ENCODE peak calls at places on chromosome 6, in four cellular contexts. Q is cardiac muscle cell, T is fibroblast of lung, C is tibial artery. U is an unnamed sample. For H3K4me1, the result is how much of the 10 kb centered on the place peaks cover.

GRCh38 chr6:56555438-56555872 is 87.2 kb downstream of the DST start:
- DNase-seq in Q (peak), T (peak), C (no peak), U (no peak)

GRCh38 chr6:136333824-136334464 is 44.3 kb upstream of the BCLAF1 start:
- DNase-seq in Q (no peak), T (no peak), C (no peak), U (no peak)

GRCh38 chr6:53042112-53042511 is 23.1 kb upstream of the FBXO9 start:
- DNase-seq in Q (no peak), T (peak), C (no peak), U (no peak)

GRCh38 chr6:157867981-157868380 is 44.9 kb downstream of the SNX9 start:
- DNase-seq in Q (no peak), T (peak), C (no peak), U (no peak)

GRCh38 chr6:36360241-36361054 is 23.8 kb upstream of the BNIP5 start:
- DNase-seq in Q (peak), T (peak), C (peak), U (peak)

GRCh38 chr6:11732036-11732545 is 46.5 kb downstream of the ADTRP start:
- DNase-seq in Q (no peak), T (peak), C (peak), U (no peak)

GRCh38 chr6:97437087-97437486 is 154.1 kb upstream of the MMS22L start:
- DNase-seq in Q (peak), T (peak), C (no peak), U (peak)

GRCh38 chr6:15987569-15987968 is 141.3 kb upstream of the MYLIP start:
- DNase-seq in Q (peak), T (peak), C (no peak), U (no peak)

GRCh38 chr6:125271486-125272159 is 30.1 kb downstream of the HDDC2 start:
- DNase-seq in Q (no peak), T (no peak), C (no peak), U (no peak)

GRCh38 chr6:22328499-22328898 is 31.7 kb upstream of the PRL start:
- DNase-seq in Q (no peak), T (no peak), C (no peak), U (no peak)

GRCh38 chr6:105400501-105400900 is 2.4 kb downstream of the PREP start:
- DNase-seq in Q (no peak), T (peak), C (no peak), U (no peak)

GRCh38 chr6:105748737-105749161 is 337.4 kb upstream of the PRDM1 start:
- DNase-seq in Q (no peak), T (peak), C (no peak), U (no peak)

GRCh38 chr6:121694389-121695185 is 259.1 kb downstream of the GJA1 start:
- DNase-seq in Q (no peak), T (peak), C (no peak), U (no peak)

GRCh38 chr6:72819609-72820008 is 197.7 kb downstream of the KCNQ5 start:
- DNase-seq in Q (no peak), T (no peak), C (no peak), U (no peak)

GRCh38 chr6:107152633-107153032 is 37.3 kb upstream of the BEND3 start:
- DNase-seq in Q (no peak), T (no peak), C (no peak), U (no peak)

GRCh38 chr6:169162249-169162967 is 91.2 kb downstream of the THBS2 start:
- DNase-seq in Q (no peak), T (no peak), C (no peak), U (no peak)

GRCh38 chr6:169991031-169991390 is 239.6 kb downstream of the ERMARD start:
- DNase-seq in Q (no peak), T (no peak), C (peak), U (no peak)

GRCh38 chr6:106973841-106974336 is 640 bp downstream of the CD24 start:
- DNase-seq in Q (peak), T (no peak), C (no peak), U (no peak)

GRCh38 chr6:36755435-36756348 is 58.1 kb downstream of the RAB44 start:
- DNase-seq in Q (no peak), T (no peak), C (no peak), U (no peak)

GRCh38 chr6:81929828-81930227 is 177.3 kb upstream of the TENT5A start:
- DNase-seq in Q (no peak), T (peak), C (no peak), U (no peak)

GRCh38 chr6:76418657-76419217 is 346.3 kb upstream of the IMPG1 start:
- DNase-seq in Q (no peak), T (no peak), C (no peak), U (no peak)

GRCh38 chr6:11538799-11539468 is 1.4 kb downstream of the TMEM170B start:
- DNase-seq in Q (no peak), T (no peak), C (no peak), U (no peak)

GRCh38 chr6:156887623-156888269 is 110.6 kb downstream of the ARID1B start:
- DNase-seq in Q (no peak), T (no peak), C (no peak), U (no peak)

GRCh38 chr6:135439549-135439948 is 58.0 kb downstream of the AHI1 start:
- DNase-seq in Q (no peak), T (no peak), C (no peak), U (no peak)

GRCh38 chr6:16674666-16675392 is 86.4 kb downstream of the ATXN1 start:
- DNase-seq in Q (no peak), T (peak), C (no peak), U (no peak)

GRCh38 chr6:135703621-135704020 is 147.9 kb upstream of the PDE7B start:
- DNase-seq in Q (no peak), T (no peak), C (no peak), U (no peak)

DNA sequence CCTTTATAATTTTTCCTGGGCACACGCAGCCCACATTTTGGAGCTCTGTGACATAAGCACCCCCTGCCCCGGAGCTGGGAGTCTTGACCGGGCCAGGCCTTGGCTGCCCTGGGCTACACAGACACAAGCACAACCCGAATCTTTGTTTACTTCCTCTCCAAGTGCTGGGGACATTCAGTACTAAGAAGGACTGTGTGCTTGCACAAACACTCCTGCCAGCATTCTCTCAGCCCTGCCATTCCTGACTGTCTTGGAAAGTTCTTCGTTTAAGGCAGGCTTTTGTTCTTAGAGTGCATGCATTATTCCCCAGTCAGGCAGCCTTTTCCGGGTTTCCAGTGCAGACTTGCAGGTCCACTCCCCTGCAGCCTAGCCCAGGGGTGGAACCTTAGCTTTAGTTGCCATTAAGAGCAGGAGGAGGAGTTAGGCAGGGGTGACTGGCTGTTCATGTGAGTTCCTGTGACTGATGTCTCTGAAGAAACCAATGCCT is 28.6 kb downstream of the FOXO3 start:
- DNase-seq in Q (peak), T (peak), C (peak), U (peak)
- H3K4me1 ChIP-seq in Q (half or more), T (half or more), C (half or more), U (under half)

GRCh38 chr6:42281016-42281533 is 63.4 kb upstream of the MRPS10 start:
- DNase-seq in Q (no peak), T (no peak), C (no peak), U (no peak)
- H3K4me1 ChIP-seq in Q (under half), T (under half), C (under half), U (under half)

DNA sequence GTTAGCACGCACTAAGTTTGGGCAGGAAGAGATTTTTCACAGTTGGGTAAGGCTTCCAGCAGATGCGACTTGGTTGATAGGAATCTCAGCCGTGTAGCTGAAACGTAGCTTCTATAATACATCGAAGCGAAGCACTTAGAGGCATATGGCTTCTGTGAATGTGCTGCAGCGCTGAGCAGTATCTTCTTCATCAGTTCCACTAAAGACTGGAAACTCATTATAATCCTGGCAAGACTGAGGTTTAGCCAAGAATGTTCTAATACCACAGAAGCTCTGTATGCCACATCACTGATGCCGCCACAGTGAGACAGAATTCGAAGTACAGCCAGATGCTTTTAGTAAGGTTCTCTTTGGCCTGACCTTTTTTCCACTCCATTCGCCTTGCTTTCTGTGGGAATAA is 680.2 kb upstream of the AGPAT4 start:
- DNase-seq in Q (no peak), T (no peak), C (no peak), U (no peak)
- H3K4me1 ChIP-seq in Q (under half), T (under half), C (under half), U (under half)

GRCh38 chr6:33306356-33306755 is 7.5 kb downstream of the TAPBP start:
- DNase-seq in Q (no peak), T (no peak), C (no peak), U (no peak)
- H3K4me1 ChIP-seq in Q (under half), T (under half), C (under half), U (under half)

U was measured in iPS DF 6.9.